ENCODE peak calls at places on chromosomes 11 and 22, in ten cellular contexts. One of them, this sample, is unnamed.

GRCh38 chr11:108580645-108581044 is 12.9 kb downstream of the EXPH5 start:
- DNase-seq in tibial nerve: no peak
- DNase-seq in HL-60: no peak
- DNase-seq in fibroblast of pulmonary artery: no peak
- DNase-seq in lower lobe of right lung: no peak
- DNase-seq in cardiac muscle cell: no peak
- DNase-seq in dorsolateral prefrontal cortex: no peak
- DNase-seq in GM12865: no peak
- DNase-seq in PC-3: no peak
- DNase-seq in H1: no peak
- DNase-seq in this sample: no peak

GRCh38 chr11:84420261-84420660 is 1134.1 kb upstream of the CCDC90B start:
- DNase-seq in tibial nerve: no peak
- DNase-seq in HL-60: no peak
- DNase-seq in fibroblast of pulmonary artery: no peak
- DNase-seq in lower lobe of right lung: no peak
- DNase-seq in cardiac muscle cell: no peak
- DNase-seq in dorsolateral prefrontal cortex: no peak
- DNase-seq in GM12865: no peak
- DNase-seq in PC-3: no peak
- DNase-seq in H1: no peak
- DNase-seq in this sample: no peak

GRCh38 chr11:29024386-29024785 is 916.2 kb downstream of the METTL15 start:
- DNase-seq in tibial nerve: no peak
- DNase-seq in HL-60: no peak
- DNase-seq in fibroblast of pulmonary artery: no peak
- DNase-seq in lower lobe of right lung: no peak
- DNase-seq in cardiac muscle cell: no peak
- DNase-seq in dorsolateral prefrontal cortex: no peak
- DNase-seq in GM12865: no peak
- DNase-seq in PC-3: no peak
- DNase-seq in H1: no peak
- DNase-seq in this sample: no peak

GRCh38 chr22:27616033-27616432 is 185.5 kb downstream of the MN1 start:
- DNase-seq in tibial nerve: no peak
- DNase-seq in HL-60: no peak
- DNase-seq in fibroblast of pulmonary artery: no peak
- DNase-seq in lower lobe of right lung: no peak
- DNase-seq in cardiac muscle cell: no peak
- DNase-seq in dorsolateral prefrontal cortex: no peak
- DNase-seq in GM12865: no peak
- DNase-seq in PC-3: no peak
- DNase-seq in H1: no peak
- DNase-seq in this sample: no peak

GRCh38 chr11:58640386-58641023 is 18.0 kb downstream of the CNTF start:
- DNase-seq in tibial nerve: no peak
- DNase-seq in HL-60: no peak
- DNase-seq in fibroblast of pulmonary artery: no peak
- DNase-seq in lower lobe of right lung: no peak
- DNase-seq in cardiac muscle cell: no peak
- DNase-seq in dorsolateral prefrontal cortex: no peak
- DNase-seq in GM12865: no peak
- DNase-seq in PC-3: no peak
- DNase-seq in H1: no peak
- DNase-seq in this sample: no peak

GRCh38 chr11:61560751-61561150 is 20.1 kb downstream of the SYT7 start:
- DNase-seq in tibial nerve: no peak
- DNase-seq in HL-60: no peak
- DNase-seq in fibroblast of pulmonary artery: no peak
- DNase-seq in lower lobe of right lung: no peak
- DNase-seq in cardiac muscle cell: no peak
- DNase-seq in dorsolateral prefrontal cortex: no peak
- DNase-seq in GM12865: no peak
- DNase-seq in PC-3: no peak
- DNase-seq in H1: no peak
- DNase-seq in this sample: no peak

GRCh38 chr11:126181939-126182730 is 29.3 kb downstream of the RPUSD4 start:
- DNase-seq in tibial nerve: no peak
- DNase-seq in HL-60: no peak
- DNase-seq in fibroblast of pulmonary artery: no peak
- DNase-seq in lower lobe of right lung: peak
- DNase-seq in cardiac muscle cell: no peak
- DNase-seq in dorsolateral prefrontal cortex: no peak
- DNase-seq in GM12865: no peak
- DNase-seq in PC-3: no peak
- DNase-seq in H1: no peak
- DNase-seq in this sample: no peak

GRCh38 chr22:49543876-49544275 is 283.8 kb downstream of the BRD1 start:
- DNase-seq in tibial nerve: no peak
- DNase-seq in HL-60: no peak
- DNase-seq in fibroblast of pulmonary artery: no peak
- DNase-seq in lower lobe of right lung: peak
- DNase-seq in cardiac muscle cell: no peak
- DNase-seq in dorsolateral prefrontal cortex: no peak
- DNase-seq in GM12865: no peak
- DNase-seq in PC-3: no peak
- DNase-seq in H1: no peak
- DNase-seq in this sample: no peak

GRCh38 chr11:45048313-45048841 is 97.7 kb upstream of the TP53I11 start:
- DNase-seq in tibial nerve: no peak
- DNase-seq in HL-60: no peak
- DNase-seq in fibroblast of pulmonary artery: peak
- DNase-seq in lower lobe of right lung: no peak
- DNase-seq in cardiac muscle cell: peak
- DNase-seq in dorsolateral prefrontal cortex: no peak
- DNase-seq in GM12865: no peak
- DNase-seq in PC-3: no peak
- DNase-seq in H1: no peak
- DNase-seq in this sample: no peak

GRCh38 chr11:45043755-45044475 is 93.2 kb upstream of the TP53I11 start:
- DNase-seq in tibial nerve: no peak
- DNase-seq in HL-60: no peak
- DNase-seq in fibroblast of pulmonary artery: no peak
- DNase-seq in lower lobe of right lung: no peak
- DNase-seq in cardiac muscle cell: no peak
- DNase-seq in dorsolateral prefrontal cortex: no peak
- DNase-seq in GM12865: no peak
- DNase-seq in PC-3: no peak
- DNase-seq in H1: no peak
- DNase-seq in this sample: no peak

GRCh38 chr11:45042560-45042959 is 91.9 kb upstream of the TP53I11 start:
- DNase-seq in tibial nerve: no peak
- DNase-seq in HL-60: no peak
- DNase-seq in fibroblast of pulmonary artery: no peak
- DNase-seq in lower lobe of right lung: no peak
- DNase-seq in cardiac muscle cell: no peak
- DNase-seq in dorsolateral prefrontal cortex: peak
- DNase-seq in GM12865: no peak
- DNase-seq in PC-3: peak
- DNase-seq in H1: no peak
- DNase-seq in this sample: no peak

GRCh38 chr11:45048870-45049825 is 97.3 kb upstream of the PRDM11 start:
- DNase-seq in tibial nerve: no peak
- DNase-seq in HL-60: no peak
- DNase-seq in fibroblast of pulmonary artery: peak
- DNase-seq in lower lobe of right lung: no peak
- DNase-seq in cardiac muscle cell: peak
- DNase-seq in dorsolateral prefrontal cortex: peak
- DNase-seq in GM12865: no peak
- DNase-seq in PC-3: no peak
- DNase-seq in H1: no peak
- DNase-seq in this sample: no peak

GRCh38 chr11:45045692-45046471 is 95.2 kb upstream of the TP53I11 start:
- DNase-seq in tibial nerve: peak
- DNase-seq in HL-60: peak
- DNase-seq in fibroblast of pulmonary artery: peak
- DNase-seq in lower lobe of right lung: peak
- DNase-seq in cardiac muscle cell: peak
- DNase-seq in dorsolateral prefrontal cortex: peak
- DNase-seq in GM12865: no peak
- DNase-seq in PC-3: peak
- DNase-seq in H1: no peak
- DNase-seq in this sample: no peak
- TF ChIP-seq CTCF in tibial nerve: no peak
- TF ChIP-seq CTCF in HL-60: no peak
- TF ChIP-seq CTCF in fibroblast of pulmonary artery: no peak
- TF ChIP-seq CTCF in lower lobe of right lung: peak
- TF ChIP-seq CTCF in cardiac muscle cell: no peak
- TF ChIP-seq CTCF in dorsolateral prefrontal cortex: no peak
- TF ChIP-seq CTCF in GM12865: no peak
- TF ChIP-seq CTCF in PC-3: no peak
- TF ChIP-seq CTCF in H1: no peak
- TF ChIP-seq CTCF in this sample: no peak

GRCh38 chr22:38455063-38455529 is at the start of gene KCNJ4:
- DNase-seq in tibial nerve: no peak
- DNase-seq in HL-60: no peak
- DNase-seq in fibroblast of pulmonary artery: no peak
- DNase-seq in lower lobe of right lung: no peak
- DNase-seq in cardiac muscle cell: no peak
- DNase-seq in dorsolateral prefrontal cortex: no peak
- DNase-seq in GM12865: no peak
- DNase-seq in PC-3: no peak
- DNase-seq in H1: no peak
- DNase-seq in this sample: no peak
- H3K4me3 ChIP-seq in tibial nerve: peak
- H3K4me3 ChIP-seq in HL-60: peak
- H3K4me3 ChIP-seq in fibroblast of pulmonary artery: peak
- H3K4me3 ChIP-seq in lower lobe of right lung: peak
- H3K4me3 ChIP-seq in cardiac muscle cell: peak
- H3K4me3 ChIP-seq in dorsolateral prefrontal cortex: peak
- H3K4me3 ChIP-seq in GM12865: peak
- H3K4me3 ChIP-seq in PC-3: no peak
- H3K4me3 ChIP-seq in H1: peak
- H3K4me3 ChIP-seq in this sample: peak

DNA sequence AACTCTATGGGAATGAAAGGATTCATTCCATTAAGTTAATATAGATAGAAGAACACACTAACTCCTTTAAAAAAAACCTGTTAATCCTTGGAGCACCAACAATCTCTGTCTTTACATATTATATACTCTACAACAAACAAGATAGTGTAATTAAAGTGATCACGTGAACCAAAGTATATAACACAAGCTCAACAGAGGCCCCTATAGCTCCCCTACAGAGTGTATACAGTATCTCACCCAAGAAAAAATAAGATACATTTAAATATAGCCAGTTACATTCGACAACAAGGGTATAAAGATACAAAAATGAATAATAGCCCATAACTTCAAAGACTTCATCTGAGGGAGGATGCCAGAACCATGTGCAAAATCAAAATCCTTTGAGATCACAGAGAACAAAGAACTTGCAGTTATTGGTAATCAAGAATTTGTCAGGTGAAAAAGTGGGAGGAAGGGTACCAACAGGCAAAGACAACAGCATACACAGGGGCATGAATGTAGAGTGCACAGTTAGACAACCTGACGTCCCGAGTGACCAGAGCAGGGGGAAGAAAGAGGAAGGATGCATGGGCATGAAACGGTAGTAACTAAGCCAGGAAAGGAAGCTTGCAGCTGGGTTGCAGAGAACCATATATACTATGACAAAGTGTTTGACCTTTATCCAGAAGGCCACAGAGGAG is 4.7 kb downstream of the FCHSD2 start:
- DNase-seq in tibial nerve: no peak
- DNase-seq in HL-60: no peak
- DNase-seq in fibroblast of pulmonary artery: no peak
- DNase-seq in lower lobe of right lung: no peak
- DNase-seq in cardiac muscle cell: no peak
- DNase-seq in dorsolateral prefrontal cortex: no peak
- DNase-seq in GM12865: no peak
- DNase-seq in PC-3: no peak
- DNase-seq in H1: no peak
- DNase-seq in this sample: no peak
- TF ChIP-seq CTCF in tibial nerve: no peak
- TF ChIP-seq CTCF in HL-60: no peak
- TF ChIP-seq CTCF in fibroblast of pulmonary artery: no peak
- TF ChIP-seq CTCF in lower lobe of right lung: no peak
- TF ChIP-seq CTCF in cardiac muscle cell: no peak
- TF ChIP-seq CTCF in dorsolateral prefrontal cortex: no peak
- TF ChIP-seq CTCF in GM12865: peak
- TF ChIP-seq CTCF in PC-3: peak
- TF ChIP-seq CTCF in H1: no peak
- TF ChIP-seq CTCF in this sample: no peak

GRCh38 chr11:47980907-47981621 is 705 bp downstream of the PTPRJ start:
- DNase-seq in tibial nerve: no peak
- DNase-seq in HL-60: no peak
- DNase-seq in fibroblast of pulmonary artery: peak
- DNase-seq in lower lobe of right lung: peak
- DNase-seq in cardiac muscle cell: peak
- DNase-seq in dorsolateral prefrontal cortex: no peak
- DNase-seq in GM12865: peak
- DNase-seq in PC-3: peak
- DNase-seq in H1: no peak
- DNase-seq in this sample: no peak

GRCh38 chr11:47981667-47982404 is 1.5 kb downstream of the PTPRJ start:
- DNase-seq in tibial nerve: no peak
- DNase-seq in HL-60: no peak
- DNase-seq in fibroblast of pulmonary artery: no peak
- DNase-seq in lower lobe of right lung: peak
- DNase-seq in cardiac muscle cell: no peak
- DNase-seq in dorsolateral prefrontal cortex: no peak
- DNase-seq in GM12865: no peak
- DNase-seq in PC-3: no peak
- DNase-seq in H1: no peak
- DNase-seq in this sample: no peak

GRCh38 chr11:47977651-47978050 is 2.7 kb upstream of the PTPRJ start:
- DNase-seq in tibial nerve: no peak
- DNase-seq in HL-60: no peak
- DNase-seq in fibroblast of pulmonary artery: peak
- DNase-seq in lower lobe of right lung: no peak
- DNase-seq in cardiac muscle cell: no peak
- DNase-seq in dorsolateral prefrontal cortex: no peak
- DNase-seq in GM12865: no peak
- DNase-seq in PC-3: no peak
- DNase-seq in H1: no peak
- DNase-seq in this sample: no peak

GRCh38 chr11:47980093-47980906 is at the start of gene PTPRJ:
- DNase-seq in tibial nerve: no peak
- DNase-seq in HL-60: no peak
- DNase-seq in fibroblast of pulmonary artery: peak
- DNase-seq in lower lobe of right lung: peak
- DNase-seq in cardiac muscle cell: peak
- DNase-seq in dorsolateral prefrontal cortex: peak
- DNase-seq in GM12865: peak
- DNase-seq in PC-3: peak
- DNase-seq in H1: no peak
- DNase-seq in this sample: no peak

DNA sequence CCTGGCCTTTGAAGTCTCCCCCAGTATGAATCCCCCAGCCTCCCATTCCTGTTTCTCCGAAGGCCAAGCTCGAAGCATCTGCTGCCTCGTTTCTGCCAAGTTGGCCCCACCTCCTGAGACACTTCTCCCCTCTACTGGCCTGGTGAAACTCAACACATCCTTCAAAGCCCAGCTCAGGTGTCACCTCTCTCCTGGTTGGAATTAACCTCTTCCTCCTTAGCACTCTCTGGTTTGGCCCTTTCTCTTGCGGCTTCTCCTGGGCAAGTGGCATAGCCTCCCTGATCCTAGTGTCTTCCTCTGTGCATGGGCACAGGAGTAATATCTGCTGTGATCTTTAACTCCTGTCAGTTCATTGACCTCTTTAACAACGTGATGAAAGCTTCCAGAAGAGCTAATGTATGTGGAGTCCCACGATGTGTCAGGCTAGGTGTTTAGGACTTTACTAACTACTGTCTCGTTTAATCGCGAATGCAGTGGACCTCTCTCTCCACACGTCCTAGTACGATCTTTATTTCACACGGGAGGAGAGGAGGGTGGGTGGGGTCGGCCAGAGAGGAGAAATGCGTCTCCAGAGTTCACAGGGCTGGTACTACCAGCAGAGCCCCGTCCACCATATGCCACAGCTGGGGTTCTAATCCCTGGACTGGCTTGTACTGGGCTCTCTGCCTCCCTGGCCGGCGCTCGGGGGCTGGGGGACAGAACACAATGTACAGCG is 824 bp upstream of the PTPRJ start:
- DNase-seq in tibial nerve: no peak
- DNase-seq in HL-60: no peak
- DNase-seq in fibroblast of pulmonary artery: no peak
- DNase-seq in lower lobe of right lung: no peak
- DNase-seq in cardiac muscle cell: peak
- DNase-seq in dorsolateral prefrontal cortex: no peak
- DNase-seq in GM12865: no peak
- DNase-seq in PC-3: no peak
- DNase-seq in H1: no peak
- DNase-seq in this sample: no peak
- H3K4me3 ChIP-seq in tibial nerve: peak
- H3K4me3 ChIP-seq in HL-60: no peak
- H3K4me3 ChIP-seq in fibroblast of pulmonary artery: peak
- H3K4me3 ChIP-seq in lower lobe of right lung: peak
- H3K4me3 ChIP-seq in cardiac muscle cell: peak
- H3K4me3 ChIP-seq in dorsolateral prefrontal cortex: peak
- H3K4me3 ChIP-seq in GM12865: no peak
- H3K4me3 ChIP-seq in PC-3: peak
- H3K4me3 ChIP-seq in H1: peak
- H3K4me3 ChIP-seq in this sample: peak

This sample was measured in retinal pigment epithelial cell.